ENCODE peak calls at places on chromosomes 4 and X, in seven cellular contexts. One of them, this sample, is unnamed.

GRCh38 chrX:11558972-11559371 is 106.7 kb downstream of the ARHGAP6 start:
- DNase-seq in ovary: no peak
- DNase-seq in suprapubic skin: no peak
- DNase-seq in H54: no peak
- DNase-seq in A549: peak
- DNase-seq in uterus: no peak
- DNase-seq in breast epithelium: no peak
- DNase-seq in this sample: no peak

GRCh38 chrX:148588649-148589310 is 88.4 kb downstream of the AFF2 start:
- DNase-seq in ovary: no peak
- DNase-seq in suprapubic skin: no peak
- DNase-seq in H54: no peak
- DNase-seq in A549: no peak
- DNase-seq in uterus: no peak
- DNase-seq in breast epithelium: no peak
- DNase-seq in this sample: no peak

GRCh38 chr4:186104114-186104894 is at the start of gene FAM149A:
- DNase-seq in ovary: peak
- DNase-seq in suprapubic skin: no peak
- DNase-seq in H54: no peak
- DNase-seq in A549: peak
- DNase-seq in uterus: peak
- DNase-seq in breast epithelium: no peak
- DNase-seq in this sample: no peak

GRCh38 chrX:27924261-27924660 is 57.0 kb downstream of the DCAF8L1 start:
- DNase-seq in ovary: no peak
- DNase-seq in suprapubic skin: no peak
- DNase-seq in H54: no peak
- DNase-seq in A549: no peak
- DNase-seq in uterus: no peak
- DNase-seq in breast epithelium: no peak
- DNase-seq in this sample: no peak

GRCh38 chrX:136057567-136057966 is 72.3 kb downstream of the SLC9A6 start:
- DNase-seq in ovary: no peak
- DNase-seq in suprapubic skin: no peak
- DNase-seq in H54: no peak
- DNase-seq in A549: no peak
- DNase-seq in uterus: no peak
- DNase-seq in breast epithelium: no peak
- DNase-seq in this sample: no peak

GRCh38 chr4:30380404-30380998 is 339.7 kb upstream of the PCDH7 start:
- DNase-seq in ovary: no peak
- DNase-seq in suprapubic skin: no peak
- DNase-seq in H54: no peak
- DNase-seq in A549: peak
- DNase-seq in uterus: no peak
- DNase-seq in breast epithelium: no peak
- DNase-seq in this sample: no peak

GRCh38 chrX:10486373-10486772 is 134.0 kb downstream of the MID1 start:
- DNase-seq in ovary: no peak
- DNase-seq in suprapubic skin: no peak
- DNase-seq in H54: peak
- DNase-seq in A549: no peak
- DNase-seq in uterus: no peak
- DNase-seq in breast epithelium: no peak
- DNase-seq in this sample: no peak

GRCh38 chrX:39972340-39972739 is 125.4 kb downstream of the BCOR start:
- DNase-seq in ovary: no peak
- DNase-seq in suprapubic skin: no peak
- DNase-seq in H54: no peak
- DNase-seq in A549: no peak
- DNase-seq in uterus: no peak
- DNase-seq in breast epithelium: no peak
- DNase-seq in this sample: no peak

GRCh38 chrX:618761-619450 is 11.7 kb upstream of the SHOX start:
- DNase-seq in ovary: no peak
- DNase-seq in suprapubic skin: no peak
- DNase-seq in H54: no peak
- DNase-seq in A549: no peak
- DNase-seq in uterus: no peak
- DNase-seq in breast epithelium: no peak
- DNase-seq in this sample: no peak

GRCh38 chr4:152572417-152573086 is 36.7 kb upstream of the FBXW7 start:
- DNase-seq in ovary: no peak
- DNase-seq in suprapubic skin: no peak
- DNase-seq in H54: no peak
- DNase-seq in A549: no peak
- DNase-seq in uterus: no peak
- DNase-seq in breast epithelium: no peak
- DNase-seq in this sample: no peak

GRCh38 chr4:183422962-183423653 is 21.3 kb upstream of the CDKN2AIP start:
- DNase-seq in ovary: no peak
- DNase-seq in suprapubic skin: no peak
- DNase-seq in H54: no peak
- DNase-seq in A549: no peak
- DNase-seq in uterus: no peak
- DNase-seq in breast epithelium: no peak
- DNase-seq in this sample: no peak

GRCh38 chr4:3684546-3684945 is 81.6 kb upstream of the ADRA2C start:
- DNase-seq in ovary: no peak
- DNase-seq in suprapubic skin: peak
- DNase-seq in H54: no peak
- DNase-seq in A549: no peak
- DNase-seq in uterus: no peak
- DNase-seq in breast epithelium: no peak
- DNase-seq in this sample: no peak

GRCh38 chr4:125649452-125649851 is 334.7 kb downstream of the FAT4 start:
- DNase-seq in ovary: no peak
- DNase-seq in suprapubic skin: no peak
- DNase-seq in H54: no peak
- DNase-seq in A549: no peak
- DNase-seq in uterus: no peak
- DNase-seq in breast epithelium: no peak
- DNase-seq in this sample: no peak

GRCh38 chr4:99844048-99844447 is 27.4 kb downstream of the DAPP1 start:
- DNase-seq in ovary: no peak
- DNase-seq in suprapubic skin: no peak
- DNase-seq in H54: no peak
- DNase-seq in A549: no peak
- DNase-seq in uterus: no peak
- DNase-seq in breast epithelium: no peak
- DNase-seq in this sample: no peak

GRCh38 chr4:81631958-81632439 is 160.3 kb upstream of the RASGEF1B start:
- DNase-seq in ovary: no peak
- DNase-seq in suprapubic skin: no peak
- DNase-seq in H54: no peak
- DNase-seq in A549: no peak
- DNase-seq in uterus: no peak
- DNase-seq in breast epithelium: no peak
- DNase-seq in this sample: no peak

GRCh38 chr4:26183017-26183416 is 137.8 kb upstream of the RBPJ start:
- DNase-seq in ovary: no peak
- DNase-seq in suprapubic skin: no peak
- DNase-seq in H54: no peak
- DNase-seq in A549: no peak
- DNase-seq in uterus: no peak
- DNase-seq in breast epithelium: no peak
- DNase-seq in this sample: no peak

GRCh38 chr4:138275216-138275615 is 33.1 kb upstream of the SLC7A11 start:
- DNase-seq in ovary: no peak
- DNase-seq in suprapubic skin: no peak
- DNase-seq in H54: no peak
- DNase-seq in A549: no peak
- DNase-seq in uterus: no peak
- DNase-seq in breast epithelium: no peak
- DNase-seq in this sample: no peak

GRCh38 chrX:21946925-21947641 is 6.6 kb downstream of the SMS start:
- DNase-seq in ovary: no peak
- DNase-seq in suprapubic skin: no peak
- DNase-seq in H54: no peak
- DNase-seq in A549: no peak
- DNase-seq in uterus: no peak
- DNase-seq in breast epithelium: no peak
- DNase-seq in this sample: no peak

GRCh38 chrX:78024349-78025108 is 55.1 kb upstream of the PGAM4 start:
- DNase-seq in ovary: no peak
- DNase-seq in suprapubic skin: no peak
- DNase-seq in H54: peak
- DNase-seq in A549: peak
- DNase-seq in uterus: no peak
- DNase-seq in breast epithelium: no peak
- DNase-seq in this sample: no peak

GRCh38 chrX:2692221-2693122 is 1.4 kb downstream of the CD99 start:
- DNase-seq in ovary: no peak
- DNase-seq in suprapubic skin: no peak
- DNase-seq in H54: no peak
- DNase-seq in A549: no peak
- DNase-seq in uterus: no peak
- DNase-seq in breast epithelium: no peak
- DNase-seq in this sample: no peak

GRCh38 chr4:2165391-2165790 is 76.5 kb downstream of the HAUS3 start:
- DNase-seq in ovary: no peak
- DNase-seq in suprapubic skin: no peak
- DNase-seq in H54: no peak
- DNase-seq in A549: no peak
- DNase-seq in uterus: no peak
- DNase-seq in breast epithelium: no peak
- DNase-seq in this sample: no peak

GRCh38 chrX:10974920-10975319 is 136.2 kb upstream of the HCCS start:
- DNase-seq in ovary: no peak
- DNase-seq in suprapubic skin: no peak
- DNase-seq in H54: no peak
- DNase-seq in A549: no peak
- DNase-seq in uterus: no peak
- DNase-seq in breast epithelium: no peak
- DNase-seq in this sample: no peak

GRCh38 chrX:106621836-106622235 is 10.1 kb downstream of the RADX start:
- DNase-seq in ovary: no peak
- DNase-seq in suprapubic skin: no peak
- DNase-seq in H54: no peak
- DNase-seq in A549: no peak
- DNase-seq in uterus: no peak
- DNase-seq in breast epithelium: no peak
- DNase-seq in this sample: no peak

GRCh38 chr4:76208005-76208765 is 5.4 kb downstream of the SCARB2 start:
- DNase-seq in ovary: peak
- DNase-seq in suprapubic skin: peak
- DNase-seq in H54: peak
- DNase-seq in A549: no peak
- DNase-seq in uterus: peak
- DNase-seq in breast epithelium: peak
- DNase-seq in this sample: no peak
- TF ChIP-seq POLR2A in ovary: no peak
- TF ChIP-seq POLR2A in suprapubic skin: no peak
- TF ChIP-seq POLR2A in H54: no peak
- TF ChIP-seq POLR2A in A549: no peak
- TF ChIP-seq POLR2A in uterus: peak
- TF ChIP-seq POLR2A in breast epithelium: no peak
- TF ChIP-seq POLR2A in this sample: no peak

GRCh38 chrX:66163849-66164401 is at the start of gene HEPH:
- DNase-seq in ovary: peak
- DNase-seq in suprapubic skin: no peak
- DNase-seq in H54: no peak
- DNase-seq in A549: no peak
- DNase-seq in uterus: peak
- DNase-seq in breast epithelium: no peak
- DNase-seq in this sample: no peak
- TF ChIP-seq POLR2A in ovary: no peak
- TF ChIP-seq POLR2A in suprapubic skin: no peak
- TF ChIP-seq POLR2A in H54: no peak
- TF ChIP-seq POLR2A in A549: no peak
- TF ChIP-seq POLR2A in uterus: no peak
- TF ChIP-seq POLR2A in breast epithelium: no peak
- TF ChIP-seq POLR2A in this sample: no peak

GRCh38 chr4:173169178-173169427 is 492 bp downstream of the GALNT7 start:
- DNase-seq in ovary: no peak
- DNase-seq in suprapubic skin: no peak
- DNase-seq in H54: no peak
- DNase-seq in A549: no peak
- DNase-seq in uterus: no peak
- DNase-seq in breast epithelium: no peak
- DNase-seq in this sample: no peak

GRCh38 chr4:173170210-173170778 is 1.7 kb downstream of the GALNT7 start:
- DNase-seq in ovary: no peak
- DNase-seq in suprapubic skin: no peak
- DNase-seq in H54: no peak
- DNase-seq in A549: no peak
- DNase-seq in uterus: no peak
- DNase-seq in breast epithelium: no peak
- DNase-seq in this sample: no peak

GRCh38 chr4:173171098-173171497 is 2.5 kb downstream of the GALNT7 start:
- DNase-seq in ovary: no peak
- DNase-seq in suprapubic skin: no peak
- DNase-seq in H54: no peak
- DNase-seq in A549: peak
- DNase-seq in uterus: no peak
- DNase-seq in breast epithelium: no peak
- DNase-seq in this sample: no peak

GRCh38 chr4:173168396-173169177 is at the start of gene GALNT7:
- DNase-seq in ovary: peak
- DNase-seq in suprapubic skin: peak
- DNase-seq in H54: peak
- DNase-seq in A549: peak
- DNase-seq in uterus: peak
- DNase-seq in breast epithelium: peak
- DNase-seq in this sample: peak

DNA sequence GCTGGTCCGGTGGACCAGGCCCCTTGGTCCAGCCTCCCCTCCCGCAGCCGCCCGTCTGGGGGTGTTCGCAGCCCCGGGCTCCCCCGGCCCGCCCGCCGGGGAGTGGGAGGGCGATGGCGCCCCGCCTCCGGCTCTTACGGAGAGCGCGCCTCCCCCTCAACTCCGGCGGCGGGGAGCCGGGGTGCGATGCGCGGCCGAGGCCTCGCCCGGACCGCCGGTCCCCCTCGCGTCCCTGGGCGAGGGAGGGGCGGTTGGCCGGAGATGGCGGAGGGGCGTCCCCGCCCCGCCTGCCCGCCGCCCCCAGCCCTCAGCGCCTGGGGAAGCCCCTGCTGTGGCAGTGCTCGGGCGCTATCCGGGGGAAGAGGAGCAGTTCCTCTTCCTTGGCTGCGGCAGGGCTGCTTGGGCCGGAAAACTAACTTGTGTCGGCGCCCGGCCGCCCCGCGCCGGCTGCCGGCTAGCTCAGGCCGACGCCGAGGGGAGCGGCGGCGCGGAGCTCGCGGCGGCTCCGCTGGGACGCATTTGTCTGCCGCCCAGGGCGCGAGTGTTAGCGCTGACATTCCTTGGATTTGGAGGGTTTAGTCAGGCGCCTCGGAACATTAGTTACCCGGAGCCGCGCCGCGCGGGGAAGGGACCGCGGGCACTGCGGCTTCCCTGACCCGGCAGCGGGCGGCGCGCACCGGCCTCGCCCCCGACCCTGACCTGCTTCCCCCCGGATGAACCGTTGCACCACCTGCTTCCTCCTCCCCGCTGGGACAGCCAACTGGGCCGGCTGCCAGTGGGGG is 1.0 kb downstream of the GALNT7 start:
- DNase-seq in ovary: peak
- DNase-seq in suprapubic skin: peak
- DNase-seq in H54: no peak
- DNase-seq in A549: peak
- DNase-seq in uterus: peak
- DNase-seq in breast epithelium: peak
- DNase-seq in this sample: no peak
- TF ChIP-seq POLR2A in ovary: peak
- TF ChIP-seq POLR2A in suprapubic skin: peak
- TF ChIP-seq POLR2A in H54: peak
- TF ChIP-seq POLR2A in A549: no peak
- TF ChIP-seq POLR2A in uterus: peak
- TF ChIP-seq POLR2A in breast epithelium: no peak
- TF ChIP-seq POLR2A in this sample: no peak

GRCh38 chrX:74614193-74614909 is at the start of gene RLIM:
- DNase-seq in ovary: peak
- DNase-seq in suprapubic skin: peak
- DNase-seq in H54: peak
- DNase-seq in A549: peak
- DNase-seq in uterus: peak
- DNase-seq in breast epithelium: peak
- DNase-seq in this sample: peak
- TF ChIP-seq POLR2A in ovary: peak
- TF ChIP-seq POLR2A in suprapubic skin: peak
- TF ChIP-seq POLR2A in H54: peak
- TF ChIP-seq POLR2A in A549: peak
- TF ChIP-seq POLR2A in uterus: peak
- TF ChIP-seq POLR2A in breast epithelium: peak
- TF ChIP-seq POLR2A in this sample: peak

This sample was measured in esophagus squamous epithelium.